ENCODE peak calls at places on chromosome 3, in six cellular contexts. Y is IMR-90, T is heart right ventricle, U is upper lobe of left lung, H is uterus, X is mucosa of descending colon. Q is an unnamed sample.

GRCh38 chr3:65963787-65964707 is 74.7 kb downstream of the MAGI1 start:
- DNase-seq in Y (peak; percentile 93), T (no peak), U (no peak), H (no peak), X (no peak), Q (no peak)

GRCh38 chr3:48661501-48662139 is 1.1 kb downstream of the CELSR3 start:
- DNase-seq in Y (peak; percentile 41), T (peak; percentile 46), U (peak; percentile 66), H (peak; percentile 50), X (peak; percentile 73), Q (peak; percentile 65)

GRCh38 chr3:55307622-55308021 is 179.5 kb downstream of the WNT5A start:
- DNase-seq in Y (no peak), T (no peak), U (no peak), H (no peak), X (no peak), Q (no peak)

GRCh38 chr3:195270079-195270349 is 945 bp downstream of the XXYLT1 start:
- DNase-seq in Y (no peak), T (no peak), U (no peak), H (no peak), X (no peak), Q (no peak)

GRCh38 chr3:33874815-33875214 is 76.4 kb downstream of the PDCD6IP start:
- DNase-seq in Y (no peak), T (no peak), U (no peak), H (no peak), X (no peak), Q (no peak)

GRCh38 chr3:156816091-156816793 is 9.9 kb upstream of the LEKR1 start:
- DNase-seq in Y (peak; percentile 79), T (peak; percentile 11), U (no peak), H (peak; percentile 27), X (peak; percentile 66), Q (no peak)

GRCh38 chr3:101230618-101231017 is 89.8 kb downstream of the IMPG2 start:
- DNase-seq in Y (no peak), T (no peak), U (no peak), H (no peak), X (no peak), Q (no peak)

GRCh38 chr3:192812736-192813383 is 85.5 kb upstream of the FGF12 start:
- DNase-seq in Y (peak; percentile 70), T (no peak), U (no peak), H (peak; percentile 34), X (no peak), Q (no peak)

GRCh38 chr3:9698293-9698692 is 5.3 kb upstream of the CPNE9 start:
- DNase-seq in Y (no peak), T (no peak), U (no peak), H (no peak), X (no peak), Q (no peak)

GRCh38 chr3:117622130-117622841 is 912.7 kb downstream of the TUSC7 start:
- DNase-seq in Y (peak; percentile 95), T (no peak), U (no peak), H (no peak), X (no peak), Q (no peak)

GRCh38 chr3:20056727-20057611 is 16.7 kb downstream of the KAT2B start:
- DNase-seq in Y (peak; percentile 82), T (no peak), U (no peak), H (peak; percentile 44), X (no peak), Q (no peak)

GRCh38 chr3:40597441-40597840 is 72.7 kb downstream of the ZNF621 start:
- DNase-seq in Y (no peak), T (no peak), U (no peak), H (no peak), X (no peak), Q (no peak)

GRCh38 chr3:193826126-193826795 is 233.3 kb downstream of the OPA1 start:
- DNase-seq in Y (peak; percentile 34), T (peak; percentile 20), U (no peak), H (no peak), X (no peak), Q (no peak)

GRCh38 chr3:78913711-78914110 is 854.1 kb downstream of the ROBO1 start:
- DNase-seq in Y (no peak), T (no peak), U (no peak), H (no peak), X (no peak), Q (no peak)

DNA sequence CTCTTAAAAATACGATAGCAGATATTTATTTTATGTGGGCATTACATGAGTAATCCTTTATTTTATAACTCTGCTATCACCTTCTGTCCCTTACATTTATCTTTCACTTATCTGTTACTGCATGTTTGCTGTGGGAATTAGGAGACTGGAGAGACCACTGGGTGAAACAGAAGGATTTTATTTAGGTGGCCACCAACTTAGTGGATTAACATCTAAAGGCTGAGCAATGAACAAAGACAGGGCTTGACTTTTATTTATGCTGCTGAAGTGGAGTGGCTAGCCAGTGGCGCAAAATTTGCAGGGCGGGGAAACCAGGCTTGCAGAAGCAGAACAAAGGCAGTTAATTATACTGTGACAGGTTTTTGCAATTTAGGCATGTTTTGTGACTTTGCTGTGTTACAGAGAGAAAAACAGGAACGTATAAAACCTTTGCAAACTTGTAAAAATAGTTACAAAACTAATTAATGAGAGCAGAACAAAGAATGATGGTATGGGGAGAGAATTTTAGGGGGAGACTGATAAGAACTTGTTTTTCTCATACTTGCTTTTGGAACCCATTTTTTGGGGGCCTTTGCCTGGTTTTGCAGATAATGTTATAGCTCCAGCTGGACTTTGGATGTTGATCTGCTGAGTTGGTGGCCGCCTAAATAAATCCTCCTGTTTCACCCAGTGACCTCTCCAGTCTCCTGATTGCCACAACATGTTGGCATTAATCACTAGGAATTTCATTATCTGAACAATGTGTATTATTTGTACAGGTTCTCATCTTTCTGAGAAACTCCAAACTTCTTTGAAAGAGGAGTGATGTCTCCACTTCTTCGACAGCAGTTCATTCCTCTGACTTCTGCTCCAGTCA is 18.0 kb downstream of the KLHL24 start:
- DNase-seq in Y (no peak), T (no peak), U (no peak), H (no peak), X (no peak), Q (no peak)
- H3K9me3 ChIP-seq in Y (peaks cover 25% of the 10 kb centered on the region), T (peaks cover 27% of the 10 kb centered on the region), U (peaks cover 14% of the 10 kb centered on the region), H (no peaks in the 10 kb centered on the region), X (peaks cover 47% of the 10 kb centered on the region), Q (peaks cover 15% of the 10 kb centered on the region)

DNA sequence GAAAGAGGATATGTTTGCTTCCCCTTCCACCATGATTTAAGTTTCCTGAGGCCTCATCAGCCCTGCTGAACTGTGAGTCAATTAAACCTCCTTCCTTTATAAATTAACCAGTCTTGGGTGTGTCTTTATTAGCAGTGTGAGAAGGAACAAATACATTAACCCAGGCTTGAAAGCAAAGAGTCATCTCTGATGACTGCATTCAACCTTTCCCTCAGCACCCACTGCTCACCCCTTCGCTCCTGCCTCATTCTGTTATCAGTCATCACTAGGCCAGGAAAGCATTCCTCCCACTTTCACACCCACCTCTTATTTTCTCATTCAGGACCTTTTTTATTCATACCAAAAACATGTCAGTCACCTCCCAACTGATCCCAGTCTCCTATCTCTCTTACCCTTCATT is 59.6 kb upstream of the CASR start:
- DNase-seq in Y (no peak), T (no peak), U (no peak), H (no peak), X (no peak), Q (no peak)
- H3K9me3 ChIP-seq in Y (no peaks in the 10 kb centered on the region), T (no peaks in the 10 kb centered on the region), U (no peaks in the 10 kb centered on the region), H (no peaks in the 10 kb centered on the region), X (no peaks in the 10 kb centered on the region), Q (no peaks in the 10 kb centered on the region)

GRCh38 chr3:26264708-26265107 is 357.9 kb upstream of the LRRC3B start:
- DNase-seq in Y (no peak), T (no peak), U (no peak), H (no peak), X (no peak), Q (no peak)
- H3K9me3 ChIP-seq in Y (peaks cover 5% of the 10 kb centered on the region), T (no peaks in the 10 kb centered on the region), U (no peaks in the 10 kb centered on the region), H (no peaks in the 10 kb centered on the region), X (peaks cover 19% of the 10 kb centered on the region), Q (no peaks in the 10 kb centered on the region)

DNA sequence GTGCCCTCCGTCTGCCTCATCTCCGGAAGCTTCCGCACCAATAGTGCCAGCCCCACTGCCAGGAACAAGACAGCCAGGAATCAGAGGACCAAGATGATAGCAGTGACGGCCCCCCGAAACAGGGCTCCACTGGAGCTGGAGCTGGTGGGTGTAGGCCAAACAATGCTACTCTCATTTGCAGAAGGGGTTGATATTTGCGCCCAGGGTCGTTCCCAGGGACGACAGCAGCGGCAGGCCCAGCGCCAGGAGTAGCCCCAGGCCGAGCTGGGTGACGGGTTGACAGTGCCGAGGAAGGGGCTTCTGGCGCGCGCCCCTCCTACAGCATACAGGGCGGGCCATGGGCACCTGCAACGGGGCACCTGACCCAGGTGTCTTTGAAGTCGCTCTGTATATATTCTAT is 301.4 kb downstream of the CNTN6 start:
- DNase-seq in Y (no peak), T (no peak), U (no peak), H (no peak), X (peak; percentile 38), Q (no peak)
- H3K9me3 ChIP-seq in Y (peaks cover 4% of the 10 kb centered on the region), T (no peaks in the 10 kb centered on the region), U (no peaks in the 10 kb centered on the region), H (no peaks in the 10 kb centered on the region), X (no peaks in the 10 kb centered on the region), Q (no peaks in the 10 kb centered on the region)

GRCh38 chr3:27581852-27582251 is 97.7 kb upstream of the SLC4A7 start:
- DNase-seq in Y (no peak), T (no peak), U (no peak), H (no peak), X (no peak), Q (no peak)
- H3K9me3 ChIP-seq in Y (no peaks in the 10 kb centered on the region), T (no peaks in the 10 kb centered on the region), U (no peaks in the 10 kb centered on the region), H (no peaks in the 10 kb centered on the region), X (no peaks in the 10 kb centered on the region), Q (no peaks in the 10 kb centered on the region)

DNA sequence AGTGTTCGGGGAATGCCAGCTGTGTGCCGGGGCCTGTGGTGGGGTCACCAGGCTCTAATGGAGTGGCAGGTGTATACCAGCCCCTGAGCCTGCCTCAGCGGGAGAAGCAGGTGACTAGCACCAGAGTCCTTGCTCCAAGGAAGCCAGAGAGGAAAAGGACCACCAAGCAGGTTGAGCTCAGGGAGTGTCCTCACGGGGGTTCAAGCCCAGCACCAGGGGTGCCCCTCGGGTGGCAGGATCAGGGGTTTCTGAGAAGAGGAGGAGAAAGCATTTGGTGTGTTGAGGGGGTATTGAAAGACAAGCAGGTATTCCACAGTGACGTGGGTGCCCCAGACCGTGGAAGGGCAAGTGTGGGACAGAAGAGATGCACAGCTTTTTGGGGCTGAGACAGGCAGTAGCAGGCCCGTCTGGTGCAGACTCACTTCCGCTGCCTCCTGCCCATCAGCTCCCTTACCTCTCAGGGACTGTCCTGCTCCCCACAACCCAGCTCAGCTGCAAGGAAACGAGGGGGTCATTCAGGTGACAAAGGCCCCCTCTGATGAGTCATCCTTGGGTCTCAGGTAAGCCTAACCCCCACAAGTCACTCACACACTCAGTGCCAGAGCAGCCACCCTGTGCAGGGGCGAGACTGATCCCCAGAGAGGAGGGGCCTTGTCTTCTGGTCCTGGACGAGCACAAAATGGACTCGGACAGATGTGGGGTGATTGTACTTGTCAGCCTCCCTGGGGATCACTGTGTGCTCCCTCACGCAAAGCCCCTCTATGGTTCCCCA is 21.4 kb upstream of the POC1A start:
- DNase-seq in Y (no peak), T (no peak), U (no peak), H (no peak), X (no peak), Q (no peak)
- H3K9me3 ChIP-seq in Y (no peaks in the 10 kb centered on the region), T (no peaks in the 10 kb centered on the region), U (no peaks in the 10 kb centered on the region), H (no peaks in the 10 kb centered on the region), X (no peaks in the 10 kb centered on the region), Q (no peaks in the 10 kb centered on the region)

DNA sequence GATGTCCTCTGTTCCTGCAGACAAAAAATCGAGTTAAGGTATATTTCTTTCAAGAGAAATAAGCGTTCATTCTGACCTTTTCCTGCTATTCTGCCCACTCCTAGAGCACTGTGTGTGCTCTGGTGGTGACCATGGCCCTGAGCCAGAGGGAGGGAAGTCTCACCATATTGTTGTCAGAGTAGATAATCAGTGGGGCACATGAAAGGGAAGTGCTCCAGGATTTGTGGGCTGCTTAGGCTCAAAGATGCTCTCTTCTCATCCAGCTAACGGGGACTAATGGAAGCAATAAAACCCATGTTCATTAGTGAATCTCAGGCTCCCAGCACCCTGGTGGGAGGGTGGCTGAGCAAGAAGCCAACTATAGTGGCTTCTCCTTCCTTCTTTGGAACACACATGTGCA is 70.7 kb upstream of the EOMES start:
- DNase-seq in Y (no peak), T (no peak), U (no peak), H (no peak), X (no peak), Q (no peak)
- H3K9me3 ChIP-seq in Y (no peaks in the 10 kb centered on the region), T (no peaks in the 10 kb centered on the region), U (no peaks in the 10 kb centered on the region), H (no peaks in the 10 kb centered on the region), X (no peaks in the 10 kb centered on the region), Q (no peaks in the 10 kb centered on the region)